ENCODE peak calls at places on chromosomes 7 and 10, in ten cellular contexts. One of them, this sample, is unnamed.

GRCh38 chr10:45023426-45023825 is 22.7 kb downstream of the ZNF22 start:
- DNase-seq in right lobe of liver: no peak
- DNase-seq in GM23248: peak; percentile 22
- DNase-seq in cardiac muscle cell: no peak
- DNase-seq in endodermal cell: no peak
- DNase-seq in trophoblast cell: no peak
- DNase-seq in A549: no peak
- DNase-seq in breast epithelium: no peak
- DNase-seq in CD8-positive, alpha-beta memory T cell: no peak
- DNase-seq in neural progenitor cell: peak; percentile 4
- DNase-seq in this sample: no peak

GRCh38 chr10:31401287-31401686 is 82.3 kb downstream of the ZEB1 start:
- DNase-seq in right lobe of liver: no peak
- DNase-seq in GM23248: no peak
- DNase-seq in cardiac muscle cell: no peak
- DNase-seq in endodermal cell: no peak
- DNase-seq in trophoblast cell: no peak
- DNase-seq in A549: no peak
- DNase-seq in breast epithelium: no peak
- DNase-seq in CD8-positive, alpha-beta memory T cell: no peak
- DNase-seq in neural progenitor cell: no peak
- DNase-seq in this sample: peak; percentile 9

GRCh38 chr7:70183278-70183677 is 585.0 kb downstream of the AUTS2 start:
- DNase-seq in right lobe of liver: no peak
- DNase-seq in GM23248: no peak
- DNase-seq in cardiac muscle cell: no peak
- DNase-seq in endodermal cell: peak; percentile 70
- DNase-seq in trophoblast cell: no peak
- DNase-seq in A549: no peak
- DNase-seq in breast epithelium: no peak
- DNase-seq in CD8-positive, alpha-beta memory T cell: no peak
- DNase-seq in neural progenitor cell: peak; percentile 43
- DNase-seq in this sample: no peak

GRCh38 chr7:81079736-81080135 is 160.9 kb upstream of the SEMA3C start:
- DNase-seq in right lobe of liver: no peak
- DNase-seq in GM23248: no peak
- DNase-seq in cardiac muscle cell: no peak
- DNase-seq in endodermal cell: no peak
- DNase-seq in trophoblast cell: peak; percentile 13
- DNase-seq in A549: no peak
- DNase-seq in breast epithelium: no peak
- DNase-seq in CD8-positive, alpha-beta memory T cell: no peak
- DNase-seq in neural progenitor cell: no peak
- DNase-seq in this sample: no peak

GRCh38 chr7:11776083-11776482 is 55.9 kb downstream of the THSD7A start:
- DNase-seq in right lobe of liver: no peak
- DNase-seq in GM23248: no peak
- DNase-seq in cardiac muscle cell: no peak
- DNase-seq in endodermal cell: no peak
- DNase-seq in trophoblast cell: no peak
- DNase-seq in A549: no peak
- DNase-seq in breast epithelium: no peak
- DNase-seq in CD8-positive, alpha-beta memory T cell: no peak
- DNase-seq in neural progenitor cell: no peak
- DNase-seq in this sample: peak; percentile 50

GRCh38 chr10:8543361-8544056 is 489.0 kb downstream of the GATA3 start:
- DNase-seq in right lobe of liver: no peak
- DNase-seq in GM23248: no peak
- DNase-seq in cardiac muscle cell: no peak
- DNase-seq in endodermal cell: no peak
- DNase-seq in trophoblast cell: peak; percentile 72
- DNase-seq in A549: no peak
- DNase-seq in breast epithelium: peak; percentile 53
- DNase-seq in CD8-positive, alpha-beta memory T cell: no peak
- DNase-seq in neural progenitor cell: no peak
- DNase-seq in this sample: no peak

GRCh38 chr7:140591178-140591902 is 49.3 kb downstream of the DENND2A start:
- DNase-seq in right lobe of liver: no peak
- DNase-seq in GM23248: peak; percentile 35
- DNase-seq in cardiac muscle cell: no peak
- DNase-seq in endodermal cell: no peak
- DNase-seq in trophoblast cell: no peak
- DNase-seq in A549: no peak
- DNase-seq in breast epithelium: no peak
- DNase-seq in CD8-positive, alpha-beta memory T cell: no peak
- DNase-seq in neural progenitor cell: no peak
- DNase-seq in this sample: no peak

GRCh38 chr10:1270906-1271305 is 214.7 kb downstream of the WDR37 start:
- DNase-seq in right lobe of liver: no peak
- DNase-seq in GM23248: no peak
- DNase-seq in cardiac muscle cell: no peak
- DNase-seq in endodermal cell: peak; percentile 38
- DNase-seq in trophoblast cell: no peak
- DNase-seq in A549: no peak
- DNase-seq in breast epithelium: no peak
- DNase-seq in CD8-positive, alpha-beta memory T cell: no peak
- DNase-seq in neural progenitor cell: no peak
- DNase-seq in this sample: no peak

GRCh38 chr10:70500812-70501301 is 22.3 kb downstream of the PALD1 start:
- DNase-seq in right lobe of liver: no peak
- DNase-seq in GM23248: no peak
- DNase-seq in cardiac muscle cell: no peak
- DNase-seq in endodermal cell: no peak
- DNase-seq in trophoblast cell: no peak
- DNase-seq in A549: no peak
- DNase-seq in breast epithelium: no peak
- DNase-seq in CD8-positive, alpha-beta memory T cell: no peak
- DNase-seq in neural progenitor cell: no peak
- DNase-seq in this sample: no peak

GRCh38 chr10:70502406-70502805 is 23.8 kb downstream of the PALD1 start:
- DNase-seq in right lobe of liver: no peak
- DNase-seq in GM23248: no peak
- DNase-seq in cardiac muscle cell: no peak
- DNase-seq in endodermal cell: no peak
- DNase-seq in trophoblast cell: no peak
- DNase-seq in A549: no peak
- DNase-seq in breast epithelium: no peak
- DNase-seq in CD8-positive, alpha-beta memory T cell: no peak
- DNase-seq in neural progenitor cell: no peak
- DNase-seq in this sample: no peak

GRCh38 chr10:70500339-70500738 is 21.8 kb downstream of the PALD1 start:
- DNase-seq in right lobe of liver: no peak
- DNase-seq in GM23248: no peak
- DNase-seq in cardiac muscle cell: no peak
- DNase-seq in endodermal cell: no peak
- DNase-seq in trophoblast cell: no peak
- DNase-seq in A549: no peak
- DNase-seq in breast epithelium: no peak
- DNase-seq in CD8-positive, alpha-beta memory T cell: no peak
- DNase-seq in neural progenitor cell: no peak
- DNase-seq in this sample: no peak

GRCh38 chr10:70498970-70499828 is 20.6 kb downstream of the PALD1 start:
- DNase-seq in right lobe of liver: no peak
- DNase-seq in GM23248: no peak
- DNase-seq in cardiac muscle cell: no peak
- DNase-seq in endodermal cell: no peak
- DNase-seq in trophoblast cell: no peak
- DNase-seq in A549: no peak
- DNase-seq in breast epithelium: no peak
- DNase-seq in CD8-positive, alpha-beta memory T cell: no peak
- DNase-seq in neural progenitor cell: peak; percentile 70
- DNase-seq in this sample: no peak

GRCh38 chr10:70499829-70500167 is 21.2 kb downstream of the PALD1 start:
- DNase-seq in right lobe of liver: no peak
- DNase-seq in GM23248: no peak
- DNase-seq in cardiac muscle cell: no peak
- DNase-seq in endodermal cell: no peak
- DNase-seq in trophoblast cell: no peak
- DNase-seq in A549: no peak
- DNase-seq in breast epithelium: no peak
- DNase-seq in CD8-positive, alpha-beta memory T cell: no peak
- DNase-seq in neural progenitor cell: no peak
- DNase-seq in this sample: no peak
- H3K4me1 ChIP-seq in right lobe of liver: peaks cover 4% of the 10 kb centered on the region
- H3K4me1 ChIP-seq in GM23248: no peaks in the 10 kb centered on the region
- H3K4me1 ChIP-seq in cardiac muscle cell: peaks cover 10% of the 10 kb centered on the region
- H3K4me1 ChIP-seq in endodermal cell: no peaks in the 10 kb centered on the region
- H3K4me1 ChIP-seq in trophoblast cell: no peaks in the 10 kb centered on the region
- H3K4me1 ChIP-seq in A549: no peaks in the 10 kb centered on the region
- H3K4me1 ChIP-seq in breast epithelium: peaks cover 5% of the 10 kb centered on the region
- H3K4me1 ChIP-seq in CD8-positive, alpha-beta memory T cell: no peaks in the 10 kb centered on the region
- H3K4me1 ChIP-seq in neural progenitor cell: peaks cover 14% of the 10 kb centered on the region
- H3K4me1 ChIP-seq in this sample: peaks cover 10% of the 10 kb centered on the region

DNA sequence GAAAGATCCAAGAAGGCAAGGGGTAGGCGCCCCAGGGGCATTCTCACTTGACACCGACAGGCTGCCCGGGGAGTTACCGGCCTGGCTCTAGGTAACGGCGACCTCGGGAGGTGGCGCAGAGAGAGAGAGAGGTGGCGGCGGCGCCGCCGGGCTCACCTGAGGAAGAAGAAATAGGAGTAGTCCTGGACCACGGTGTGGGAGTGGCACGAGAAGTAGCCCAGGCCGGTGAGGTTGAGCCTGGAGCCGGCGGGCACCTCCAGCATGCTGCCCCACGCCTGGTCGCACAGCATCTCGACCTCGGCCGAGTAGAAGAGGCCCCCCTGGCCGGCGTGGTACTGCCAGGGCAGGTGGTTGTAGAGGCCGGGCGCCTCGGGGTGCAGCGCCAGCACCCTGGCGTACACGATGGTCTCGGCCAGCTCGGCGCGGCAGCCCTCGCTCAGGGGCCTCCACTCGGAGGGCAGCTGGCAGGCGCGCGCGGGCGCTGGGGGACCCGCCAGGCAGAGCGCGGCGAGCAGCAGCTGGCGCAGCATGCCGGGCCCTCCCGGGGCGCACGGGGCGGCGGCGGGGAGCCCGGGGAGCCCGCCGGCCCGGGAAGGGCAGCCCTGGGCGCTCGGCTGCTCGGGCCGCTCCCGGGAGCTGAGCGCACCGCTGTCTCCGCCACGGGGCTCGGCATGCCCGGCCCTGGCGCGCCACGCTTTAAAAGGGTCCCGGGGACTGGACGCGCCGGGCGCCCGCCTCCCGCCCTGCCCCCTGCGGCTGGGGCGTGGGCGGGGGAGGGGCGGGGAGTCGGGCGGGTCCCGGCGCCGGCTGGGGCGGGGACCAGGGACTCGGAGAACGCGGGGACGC is at the start of gene CCDC3:
- DNase-seq in right lobe of liver: peak; percentile 53
- DNase-seq in GM23248: peak; percentile 5
- DNase-seq in cardiac muscle cell: peak; percentile 12
- DNase-seq in endodermal cell: peak; percentile 87
- DNase-seq in trophoblast cell: no peak
- DNase-seq in A549: peak; percentile 14
- DNase-seq in breast epithelium: no peak
- DNase-seq in CD8-positive, alpha-beta memory T cell: no peak
- DNase-seq in neural progenitor cell: peak; percentile 61
- DNase-seq in this sample: peak; percentile 73
- H3K4me3 ChIP-seq in right lobe of liver: peak within 1 kb of the TSS; percentile 36
- H3K4me3 ChIP-seq in GM23248: no peak within 1 kb of the TSS
- H3K4me3 ChIP-seq in cardiac muscle cell: peak within 1 kb of the TSS; percentile 48
- H3K4me3 ChIP-seq in endodermal cell: peak within 1 kb of the TSS; percentile 73
- H3K4me3 ChIP-seq in trophoblast cell: peak within 1 kb of the TSS; percentile 70
- H3K4me3 ChIP-seq in A549: peak within 1 kb of the TSS; percentile 71
- H3K4me3 ChIP-seq in breast epithelium: peak within 1 kb of the TSS; percentile 50
- H3K4me3 ChIP-seq in CD8-positive, alpha-beta memory T cell: no peak within 1 kb of the TSS
- H3K4me3 ChIP-seq in neural progenitor cell: peak within 1 kb of the TSS; percentile 59
- H3K4me3 ChIP-seq in this sample: peak within 1 kb of the TSS; percentile 40

GRCh38 chr7:112484671-112485097 is 3.9 kb downstream of the LSMEM1 start:
- DNase-seq in right lobe of liver: no peak
- DNase-seq in GM23248: peak; percentile 92
- DNase-seq in cardiac muscle cell: peak; percentile 88
- DNase-seq in endodermal cell: no peak
- DNase-seq in trophoblast cell: peak; percentile 74
- DNase-seq in A549: peak; percentile 37
- DNase-seq in breast epithelium: no peak
- DNase-seq in CD8-positive, alpha-beta memory T cell: no peak
- DNase-seq in neural progenitor cell: no peak
- DNase-seq in this sample: no peak

GRCh38 chr7:112487938-112488575 is 7.3 kb downstream of the LSMEM1 start:
- DNase-seq in right lobe of liver: no peak
- DNase-seq in GM23248: no peak
- DNase-seq in cardiac muscle cell: no peak
- DNase-seq in endodermal cell: no peak
- DNase-seq in trophoblast cell: peak; percentile 86
- DNase-seq in A549: no peak
- DNase-seq in breast epithelium: no peak
- DNase-seq in CD8-positive, alpha-beta memory T cell: no peak
- DNase-seq in neural progenitor cell: no peak
- DNase-seq in this sample: no peak

GRCh38 chr7:112487457-112487856 is 6.7 kb downstream of the LSMEM1 start:
- DNase-seq in right lobe of liver: no peak
- DNase-seq in GM23248: no peak
- DNase-seq in cardiac muscle cell: no peak
- DNase-seq in endodermal cell: no peak
- DNase-seq in trophoblast cell: no peak
- DNase-seq in A549: no peak
- DNase-seq in breast epithelium: no peak
- DNase-seq in CD8-positive, alpha-beta memory T cell: no peak
- DNase-seq in neural progenitor cell: no peak
- DNase-seq in this sample: no peak

GRCh38 chr7:112481833-112482669 is 1.3 kb downstream of the LSMEM1 start:
- DNase-seq in right lobe of liver: no peak
- DNase-seq in GM23248: peak; percentile 96
- DNase-seq in cardiac muscle cell: peak; percentile 72
- DNase-seq in endodermal cell: peak; percentile 73
- DNase-seq in trophoblast cell: peak; percentile 97
- DNase-seq in A549: peak; percentile 39
- DNase-seq in breast epithelium: no peak
- DNase-seq in CD8-positive, alpha-beta memory T cell: no peak
- DNase-seq in neural progenitor cell: no peak
- DNase-seq in this sample: no peak

DNA sequence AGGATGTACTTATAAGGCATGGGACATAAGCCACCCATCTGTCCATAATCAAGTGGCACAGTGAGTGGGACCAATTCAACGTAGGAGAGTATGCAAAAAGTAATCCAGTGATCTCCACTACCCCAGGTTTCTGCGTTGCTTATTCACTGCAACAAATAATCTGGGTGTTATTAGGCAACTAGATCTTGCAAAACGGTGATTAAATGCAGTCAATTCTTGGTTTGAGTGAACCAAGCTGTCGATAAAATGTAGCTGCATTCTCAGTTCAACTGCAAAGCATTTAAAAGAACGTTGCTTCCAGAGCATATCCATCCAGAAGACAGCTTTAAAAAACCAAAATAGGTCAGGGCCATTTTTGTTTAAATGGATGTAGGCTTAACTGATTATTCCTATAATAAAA is 5.0 kb downstream of the LSMEM1 start:
- DNase-seq in right lobe of liver: no peak
- DNase-seq in GM23248: no peak
- DNase-seq in cardiac muscle cell: no peak
- DNase-seq in endodermal cell: no peak
- DNase-seq in trophoblast cell: no peak
- DNase-seq in A549: no peak
- DNase-seq in breast epithelium: no peak
- DNase-seq in CD8-positive, alpha-beta memory T cell: no peak
- DNase-seq in neural progenitor cell: no peak
- DNase-seq in this sample: no peak
- H3K4me1 ChIP-seq in right lobe of liver: no peaks in the 10 kb centered on the region
- H3K4me1 ChIP-seq in GM23248: peaks cover 38% of the 10 kb centered on the region
- H3K4me1 ChIP-seq in cardiac muscle cell: peaks cover 23% of the 10 kb centered on the region
- H3K4me1 ChIP-seq in endodermal cell: no peaks in the 10 kb centered on the region
- H3K4me1 ChIP-seq in trophoblast cell: peaks cover 4% of the 10 kb centered on the region
- H3K4me1 ChIP-seq in A549: peaks cover 44% of the 10 kb centered on the region
- H3K4me1 ChIP-seq in breast epithelium: no peaks in the 10 kb centered on the region
- H3K4me1 ChIP-seq in CD8-positive, alpha-beta memory T cell: no peaks in the 10 kb centered on the region
- H3K4me1 ChIP-seq in neural progenitor cell: peaks cover 13% of the 10 kb centered on the region
- H3K4me1 ChIP-seq in this sample: no peaks in the 10 kb centered on the region

GRCh38 chr10:130127612-130128607 is 8.3 kb upstream of the GLRX3 start:
- DNase-seq in right lobe of liver: no peak
- DNase-seq in GM23248: peak; percentile 81
- DNase-seq in cardiac muscle cell: peak; percentile 72
- DNase-seq in endodermal cell: peak; percentile 91
- DNase-seq in trophoblast cell: peak; percentile 79
- DNase-seq in A549: peak; percentile 94
- DNase-seq in breast epithelium: no peak
- DNase-seq in CD8-positive, alpha-beta memory T cell: peak; percentile 47
- DNase-seq in neural progenitor cell: peak; percentile 89
- DNase-seq in this sample: peak; percentile 82
- H3K4me3 ChIP-seq in right lobe of liver: no peak overlapping the region
- H3K4me3 ChIP-seq in GM23248: no peak overlapping the region
- H3K4me3 ChIP-seq in cardiac muscle cell: no peak overlapping the region
- H3K4me3 ChIP-seq in endodermal cell: no peak overlapping the region
- H3K4me3 ChIP-seq in trophoblast cell: no peak overlapping the region
- H3K4me3 ChIP-seq in A549: no peak overlapping the region
- H3K4me3 ChIP-seq in breast epithelium: no peak overlapping the region
- H3K4me3 ChIP-seq in CD8-positive, alpha-beta memory T cell: no peak overlapping the region
- H3K4me3 ChIP-seq in neural progenitor cell: no peak overlapping the region
- H3K4me3 ChIP-seq in this sample: no peak overlapping the region